ENCODE peak calls at places on chromosome 15, in five cellular contexts. One of them, this sample, is unnamed.

GRCh38 chr15:47862402-47862801 is 145.1 kb downstream of the SEMA6D start:
- DNase-seq in memory B cell: no peak
- DNase-seq in glutamatergic neuron: no peak
- DNase-seq in activated CD4-positive, alpha-beta T cell treated with anti-CD3 and anti-CD28 coated beads for 1 hour: no peak
- DNase-seq in astrocyte of the hippocampus: no peak
- DNase-seq in this sample: no peak

GRCh38 chr15:85100186-85100937 is 118.7 kb downstream of the PDE8A start:
- DNase-seq in activated CD4-positive, alpha-beta T cell treated with anti-CD3 and anti-CD28 coated beads for 1 hour: no peak
- DNase-seq in astrocyte of the hippocampus: no peak
- DNase-seq in glutamatergic neuron: no peak
- DNase-seq in memory B cell: no peak
- DNase-seq in this sample: peak

GRCh38 chr15:86439614-86440013 is 359.9 kb downstream of the AGBL1 start:
- DNase-seq in astrocyte of the hippocampus: no peak
- DNase-seq in activated CD4-positive, alpha-beta T cell treated with anti-CD3 and anti-CD28 coated beads for 1 hour: no peak
- DNase-seq in glutamatergic neuron: no peak
- DNase-seq in memory B cell: no peak
- DNase-seq in this sample: no peak

GRCh38 chr15:50176869-50177268 is 5.1 kb upstream of the SLC27A2 start:
- DNase-seq in activated CD4-positive, alpha-beta T cell treated with anti-CD3 and anti-CD28 coated beads for 1 hour: no peak
- DNase-seq in glutamatergic neuron: no peak
- DNase-seq in astrocyte of the hippocampus: no peak
- DNase-seq in memory B cell: no peak
- DNase-seq in this sample: no peak

GRCh38 chr15:73777741-73778140 is 24.6 kb upstream of the INSYN1 start:
- DNase-seq in memory B cell: no peak
- DNase-seq in glutamatergic neuron: no peak
- DNase-seq in activated CD4-positive, alpha-beta T cell treated with anti-CD3 and anti-CD28 coated beads for 1 hour: no peak
- DNase-seq in astrocyte of the hippocampus: no peak
- DNase-seq in this sample: no peak

GRCh38 chr15:46714959-46715358 is 1002.3 kb upstream of the SEMA6D start:
- DNase-seq in astrocyte of the hippocampus: no peak
- DNase-seq in activated CD4-positive, alpha-beta T cell treated with anti-CD3 and anti-CD28 coated beads for 1 hour: no peak
- DNase-seq in memory B cell: no peak
- DNase-seq in glutamatergic neuron: no peak
- DNase-seq in this sample: no peak

GRCh38 chr15:44188810-44189209 is 6.3 kb downstream of the FRMD5 start:
- DNase-seq in glutamatergic neuron: no peak
- DNase-seq in memory B cell: no peak
- DNase-seq in astrocyte of the hippocampus: peak
- DNase-seq in activated CD4-positive, alpha-beta T cell treated with anti-CD3 and anti-CD28 coated beads for 1 hour: no peak
- DNase-seq in this sample: no peak

GRCh38 chr15:69013726-69014406 is 629 bp upstream of the NOX5 start:
- DNase-seq in activated CD4-positive, alpha-beta T cell treated with anti-CD3 and anti-CD28 coated beads for 1 hour: no peak
- DNase-seq in astrocyte of the hippocampus: no peak
- DNase-seq in memory B cell: no peak
- DNase-seq in glutamatergic neuron: no peak
- DNase-seq in this sample: no peak

GRCh38 chr15:78069052-78069414 is 8.5 kb downstream of the TBC1D2B start:
- DNase-seq in activated CD4-positive, alpha-beta T cell treated with anti-CD3 and anti-CD28 coated beads for 1 hour: no peak
- DNase-seq in memory B cell: no peak
- DNase-seq in astrocyte of the hippocampus: no peak
- DNase-seq in glutamatergic neuron: no peak
- DNase-seq in this sample: peak

GRCh38 chr15:42048821-42049200 is 28.0 kb upstream of the PLA2G4E start:
- DNase-seq in memory B cell: no peak
- DNase-seq in activated CD4-positive, alpha-beta T cell treated with anti-CD3 and anti-CD28 coated beads for 1 hour: no peak
- DNase-seq in astrocyte of the hippocampus: no peak
- DNase-seq in glutamatergic neuron: no peak
- DNase-seq in this sample: no peak

GRCh38 chr15:78597583-78597982 is 23.2 kb downstream of the CHRNA3 start:
- DNase-seq in memory B cell: no peak
- DNase-seq in glutamatergic neuron: no peak
- DNase-seq in activated CD4-positive, alpha-beta T cell treated with anti-CD3 and anti-CD28 coated beads for 1 hour: no peak
- DNase-seq in astrocyte of the hippocampus: no peak
- DNase-seq in this sample: no peak

GRCh38 chr15:60899322-60899966 is 329.7 kb downstream of the RORA start:
- DNase-seq in activated CD4-positive, alpha-beta T cell treated with anti-CD3 and anti-CD28 coated beads for 1 hour: no peak
- DNase-seq in astrocyte of the hippocampus: no peak
- DNase-seq in memory B cell: no peak
- DNase-seq in glutamatergic neuron: no peak
- DNase-seq in this sample: no peak

GRCh38 chr15:48547305-48547704 is 98.2 kb downstream of the FBN1 start:
- DNase-seq in activated CD4-positive, alpha-beta T cell treated with anti-CD3 and anti-CD28 coated beads for 1 hour: no peak
- DNase-seq in memory B cell: no peak
- DNase-seq in astrocyte of the hippocampus: peak
- DNase-seq in glutamatergic neuron: no peak
- DNase-seq in this sample: no peak

GRCh38 chr15:55823191-55823670 is 80.3 kb upstream of the PRTG start:
- DNase-seq in memory B cell: no peak
- DNase-seq in astrocyte of the hippocampus: peak
- DNase-seq in glutamatergic neuron: no peak
- DNase-seq in activated CD4-positive, alpha-beta T cell treated with anti-CD3 and anti-CD28 coated beads for 1 hour: no peak
- DNase-seq in this sample: no peak

GRCh38 chr15:80925597-80926059 is 64.0 kb downstream of the MESD start:
- DNase-seq in glutamatergic neuron: no peak
- DNase-seq in memory B cell: no peak
- DNase-seq in astrocyte of the hippocampus: peak
- DNase-seq in activated CD4-positive, alpha-beta T cell treated with anti-CD3 and anti-CD28 coated beads for 1 hour: no peak
- DNase-seq in this sample: no peak

GRCh38 chr15:99703603-99704443 is 29.4 kb downstream of the LYSMD4 start:
- DNase-seq in activated CD4-positive, alpha-beta T cell treated with anti-CD3 and anti-CD28 coated beads for 1 hour: no peak
- DNase-seq in memory B cell: peak
- DNase-seq in glutamatergic neuron: no peak
- DNase-seq in astrocyte of the hippocampus: peak
- DNase-seq in this sample: peak

GRCh38 chr15:32844118-32844711 is 126.4 kb downstream of the GREM1 start:
- DNase-seq in astrocyte of the hippocampus: peak
- DNase-seq in glutamatergic neuron: no peak
- DNase-seq in memory B cell: peak
- DNase-seq in activated CD4-positive, alpha-beta T cell treated with anti-CD3 and anti-CD28 coated beads for 1 hour: no peak
- DNase-seq in this sample: peak

GRCh38 chr15:81155375-81156218 is 21.5 kb downstream of the CFAP161 start:
- DNase-seq in memory B cell: no peak
- DNase-seq in glutamatergic neuron: no peak
- DNase-seq in activated CD4-positive, alpha-beta T cell treated with anti-CD3 and anti-CD28 coated beads for 1 hour: no peak
- DNase-seq in astrocyte of the hippocampus: peak
- DNase-seq in this sample: peak

GRCh38 chr15:65856821-65857455 is 12.4 kb upstream of the RAB11A start:
- DNase-seq in glutamatergic neuron: peak
- DNase-seq in astrocyte of the hippocampus: peak
- DNase-seq in activated CD4-positive, alpha-beta T cell treated with anti-CD3 and anti-CD28 coated beads for 1 hour: peak
- DNase-seq in memory B cell: peak
- DNase-seq in this sample: peak

GRCh38 chr15:72227192-72227586 is 3.8 kb downstream of the PKM start:
- DNase-seq in astrocyte of the hippocampus: peak
- DNase-seq in activated CD4-positive, alpha-beta T cell treated with anti-CD3 and anti-CD28 coated beads for 1 hour: peak
- DNase-seq in glutamatergic neuron: no peak
- DNase-seq in memory B cell: no peak
- DNase-seq in this sample: peak

GRCh38 chr15:55526559-55527036 is 18.6 kb upstream of the DNAAF4 start:
- DNase-seq in glutamatergic neuron: no peak
- DNase-seq in activated CD4-positive, alpha-beta T cell treated with anti-CD3 and anti-CD28 coated beads for 1 hour: no peak
- DNase-seq in astrocyte of the hippocampus: peak
- DNase-seq in memory B cell: no peak
- DNase-seq in this sample: peak

GRCh38 chr15:73601449-73602425 is 31.5 kb downstream of the NPTN start:
- DNase-seq in memory B cell: no peak
- DNase-seq in astrocyte of the hippocampus: peak
- DNase-seq in glutamatergic neuron: peak
- DNase-seq in activated CD4-positive, alpha-beta T cell treated with anti-CD3 and anti-CD28 coated beads for 1 hour: no peak
- DNase-seq in this sample: peak

GRCh38 chr15:75172168-75172841 is 29.4 kb upstream of the C15orf39 start:
- DNase-seq in activated CD4-positive, alpha-beta T cell treated with anti-CD3 and anti-CD28 coated beads for 1 hour: no peak
- DNase-seq in memory B cell: no peak
- DNase-seq in glutamatergic neuron: no peak
- DNase-seq in astrocyte of the hippocampus: no peak
- DNase-seq in this sample: peak

GRCh38 chr15:89090791-89091666 is 2.8 kb downstream of the ABHD2 start:
- DNase-seq in astrocyte of the hippocampus: peak
- DNase-seq in activated CD4-positive, alpha-beta T cell treated with anti-CD3 and anti-CD28 coated beads for 1 hour: peak
- DNase-seq in memory B cell: peak
- DNase-seq in glutamatergic neuron: peak
- DNase-seq in this sample: peak

GRCh38 chr15:66708389-66708788 is 6.4 kb downstream of the SMAD6 start:
- DNase-seq in astrocyte of the hippocampus: no peak
- DNase-seq in activated CD4-positive, alpha-beta T cell treated with anti-CD3 and anti-CD28 coated beads for 1 hour: no peak
- DNase-seq in glutamatergic neuron: no peak
- DNase-seq in memory B cell: no peak
- DNase-seq in this sample: no peak

GRCh38 chr15:61344293-61344692 is 115.2 kb upstream of the RORA start:
- DNase-seq in glutamatergic neuron: no peak
- DNase-seq in memory B cell: no peak
- DNase-seq in astrocyte of the hippocampus: no peak
- DNase-seq in activated CD4-positive, alpha-beta T cell treated with anti-CD3 and anti-CD28 coated beads for 1 hour: no peak
- DNase-seq in this sample: no peak